ENCODE peak calls at places on chromosome 6, in five cellular contexts. C is coronary artery, R is DMS 273 treated with DMSO at 0.1 percent for 48 hours, G is cardiac muscle cell, X is iPS-NIHi11. H is an unnamed sample.
A peak's percentile ranks its signal among the peaks of the same experiment; 100 is the strongest.

GRCh38 chr6:113147544-113147943 is 709.6 kb upstream of the MARCKS start:
- DNase-seq in X (no peak), R (no peak), G (no peak), C (no peak), H (no peak)

GRCh38 chr6:138685781-138686180 is 87.8 kb upstream of the CCDC28A start:
- DNase-seq in X (no peak), C (no peak), G (no peak), R (no peak), H (no peak)

GRCh38 chr6:21026576-21027273 is 492.5 kb downstream of the CDKAL1 start:
- DNase-seq in R (no peak), C (no peak), G (peak; percentile 26), X (no peak), H (no peak)

GRCh38 chr6:91428953-91429560 is 842.2 kb upstream of the MAP3K7 start:
- DNase-seq in X (no peak), G (no peak), R (no peak), C (no peak), H (no peak)

GRCh38 chr6:36545767-36546663 is 1.3 kb downstream of the STK38 start:
- DNase-seq in G (peak; percentile 37), R (no peak), X (no peak), C (no peak), H (no peak)

GRCh38 chr6:25010166-25010565 is 74.4 kb upstream of the RIPOR2 start:
- DNase-seq in X (no peak), C (no peak), G (peak; percentile 77), R (no peak), H (no peak)

GRCh38 chr6:106142876-106143431 is 56.8 kb downstream of the PRDM1 start:
- DNase-seq in R (no peak), G (no peak), C (no peak), X (no peak), H (no peak)

GRCh38 chr6:67706388-67706787 is 928.7 kb upstream of the ADGRB3 start:
- DNase-seq in R (no peak), X (no peak), G (no peak), C (no peak), H (no peak)

GRCh38 chr6:84415068-84415467 is 187.6 kb upstream of the CEP162 start:
- DNase-seq in R (no peak), X (no peak), C (no peak), G (no peak), H (no peak)

GRCh38 chr6:36387440-36388303 is at the start of gene ETV7:
- DNase-seq in C (no peak), R (no peak), G (peak; percentile 30), X (peak; percentile 57), H (peak; percentile 57)

GRCh38 chr6:28105286-28105685 is 19.1 kb upstream of the ZSCAN16 start:
- DNase-seq in R (no peak), G (peak; percentile 26), X (peak; percentile 28), C (no peak), H (no peak)

GRCh38 chr6:154474636-154475428 is 35.7 kb downstream of the CNKSR3 start:
- DNase-seq in R (no peak), X (no peak), G (peak; percentile 64), C (no peak), H (no peak)

GRCh38 chr6:72580281-72580940 is 41.5 kb upstream of the KCNQ5 start:
- DNase-seq in G (peak; percentile 89), R (peak; percentile 23), X (peak; percentile 18), C (no peak), H (peak; percentile 33)

GRCh38 chr6:11536795-11537194 is 754 bp upstream of the TMEM170B start:
- DNase-seq in R (no peak), X (peak; percentile 37), C (no peak), G (no peak), H (peak; percentile 39)

GRCh38 chr6:63574554-63574900 is 2.2 kb downstream of the LOC128125822 start:
- DNase-seq in G (no peak), C (no peak), X (no peak), R (no peak), H (no peak)

H was measured in H9.